ENCODE peak calls at places on chromosomes 12 and 14, in seven cellular contexts. H, P, Z, S, N, O and B are unnamed samples.

GRCh38 chr14:56002876-56003625 is 115.2 kb upstream of the PELI2 start:
- DNase-seq in P (no peak), S (no peak), N (no peak), O (no peak), Z (no peak), H (no peak), B (no peak)

GRCh38 chr12:111034911-111035577 is 114.7 kb upstream of the MYL2 start:
- DNase-seq in H (no peak), N (no peak), S (no peak), O (peak; percentile 63), Z (no peak), P (no peak), B (no peak)

GRCh38 chr12:44876554-44877275 is 600 bp upstream of the NELL2 start:
- DNase-seq in P (no peak), Z (peak; percentile 65), O (peak; percentile 86), H (peak; percentile 27), S (peak; percentile 29), N (peak; percentile 14), B (no peak)

GRCh38 chr12:114666746-114667668 is 17.0 kb downstream of the TBX3 start:
- DNase-seq in Z (no peak), N (no peak), S (no peak), O (no peak), P (no peak), H (no peak), B (no peak)

GRCh38 chr12:21416611-21417121 is 20.8 kb upstream of the PYROXD1 start:
- DNase-seq in O (no peak), H (no peak), S (no peak), N (peak; percentile 2), Z (no peak), P (no peak), B (no peak)

GRCh38 chr12:105335856-105336255 is 5.4 kb downstream of the C12orf75 start:
- DNase-seq in S (no peak), H (no peak), N (no peak), P (no peak), Z (no peak), O (no peak), B (no peak)

GRCh38 chr12:90366286-90366685 is 588.7 kb downstream of the CCER1 start:
- DNase-seq in Z (no peak), H (no peak), N (peak; percentile 7), P (no peak), O (no peak), S (no peak), B (no peak)

GRCh38 chr12:127389923-127390322 is 877.0 kb upstream of the TMEM132C start:
- DNase-seq in Z (no peak), N (peak; percentile 29), H (peak; percentile 19), S (no peak), P (no peak), O (peak; percentile 86), B (no peak)

GRCh38 chr12:38138225-38139221 is 178.1 kb upstream of the ALG10B start:
- DNase-seq in S (peak; percentile 75), H (no peak), N (peak; percentile 68), O (peak; percentile 21), P (no peak), Z (peak; percentile 77), B (no peak)

GRCh38 chr12:87086118-87086891 is 830.1 kb upstream of the MGAT4C start:
- DNase-seq in O (no peak), S (no peak), N (peak; percentile 31), P (no peak), H (no peak), Z (no peak), B (no peak)

GRCh38 chr12:77122661-77123060 is 57.3 kb upstream of the E2F7 start:
- DNase-seq in O (no peak), Z (no peak), H (no peak), P (no peak), S (no peak), N (peak; percentile 36), B (no peak)

GRCh38 chr14:53047302-53047701 is 96.5 kb upstream of the FERMT2 start:
- DNase-seq in P (no peak), S (no peak), N (no peak), Z (no peak), O (no peak), H (no peak), B (no peak)

GRCh38 chr12:114069507-114069906 is 103.4 kb upstream of the RBM19 start:
- DNase-seq in Z (no peak), H (no peak), N (no peak), S (no peak), O (no peak), P (no peak), B (no peak)

GRCh38 chr12:57726884-57727757 is 11.4 kb downstream of the AGAP2 start:
- DNase-seq in H (no peak), N (peak; percentile 52), P (peak; percentile 71), S (no peak), Z (peak; percentile 77), O (peak; percentile 73), B (no peak)

GRCh38 chr14:105865904-105866840 is 339.8 kb downstream of the TMEM121 start:
- DNase-seq in O (no peak), Z (peak; percentile 62), N (no peak), P (peak; percentile 17), H (no peak), S (no peak), B (peak; percentile 57)

GRCh38 chr14:34363733-34364134 is 98.3 kb downstream of the SPTSSA start:
- DNase-seq in N (no peak), P (no peak), Z (peak; percentile 69), S (no peak), H (no peak), O (no peak), B (no peak)

GRCh38 chr14:53432378-53432802 is 279.3 kb upstream of the DDHD1 start:
- DNase-seq in O (peak; percentile 66), S (no peak), N (peak; percentile 73), Z (no peak), H (peak; percentile 21), P (no peak), B (no peak)

GRCh38 chr14:92041203-92041602 is 1.3 kb upstream of the TRIP11 start:
- DNase-seq in H (no peak), O (no peak), Z (no peak), P (no peak), S (no peak), N (no peak), B (no peak)

GRCh38 chr12:30019386-30020140 is 235.8 kb upstream of the TMTC1 start:
- DNase-seq in Z (no peak), N (no peak), O (no peak), S (no peak), P (no peak), H (no peak), B (no peak)

GRCh38 chr12:121453629-121454028 is 53.7 kb downstream of the RNF34 start:
- DNase-seq in H (no peak), Z (no peak), P (no peak), O (no peak), S (no peak), N (no peak), B (no peak)

GRCh38 chr12:79665488-79665887 is 25.3 kb downstream of the PAWR start:
- DNase-seq in P (no peak), O (peak; percentile 25), N (no peak), Z (no peak), H (no peak), S (no peak), B (no peak)

GRCh38 chr12:15851919-15852318 is 30.3 kb upstream of the STRAP start:
- DNase-seq in O (no peak), P (no peak), Z (no peak), H (no peak), S (no peak), N (no peak), B (no peak)

GRCh38 chr14:27845241-27845850 is 921.2 kb upstream of the FOXG1 start:
- DNase-seq in Z (peak; percentile 57), H (no peak), O (no peak), N (no peak), P (no peak), S (no peak), B (no peak)

GRCh38 chr12:117727301-117727700 is 241.5 kb downstream of the KSR2 start:
- DNase-seq in Z (no peak), H (no peak), P (no peak), N (no peak), O (no peak), S (no peak), B (no peak)

GRCh38 chr12:67797769-67798168 is 149.2 kb downstream of the DYRK2 start:
- DNase-seq in P (no peak), Z (no peak), O (no peak), N (no peak), S (no peak), H (no peak), B (no peak)
- H3K27ac ChIP-seq in P (no peak overlapping the region), Z (no peak overlapping the region), O (peak overlapping the region; percentile 61), N (no peak overlapping the region), S (no peak overlapping the region), H (no peak overlapping the region), B (peak overlapping the region; percentile 69)

DNA sequence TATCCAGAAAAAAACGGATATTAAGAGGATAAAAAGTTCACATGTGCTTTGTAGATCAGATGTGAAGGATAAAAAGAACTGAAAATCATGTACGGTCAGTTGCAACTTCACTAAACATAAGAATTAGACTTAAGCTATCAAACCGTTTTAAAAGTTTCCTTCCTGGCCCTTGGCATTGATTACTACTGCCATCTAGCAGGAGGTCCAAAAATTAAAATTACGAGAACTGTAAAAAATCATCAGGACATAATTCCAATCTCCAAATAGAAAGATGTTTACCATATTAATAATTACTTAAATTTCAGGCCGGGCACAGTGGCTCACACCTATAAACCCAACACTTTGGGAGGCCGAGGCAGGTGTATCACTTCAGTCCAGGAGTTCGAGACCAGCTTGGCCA is 7.9 kb downstream of the WDR89 start:
- DNase-seq in O (no peak), P (no peak), N (peak; percentile 36), S (no peak), H (no peak), Z (no peak), B (no peak)
- H3K4me3 ChIP-seq in O (no peak overlapping the region), P (no peak overlapping the region), N (no peak overlapping the region), S (no peak overlapping the region), H (no peak overlapping the region), Z (no peak overlapping the region), B (no peak overlapping the region)

GRCh38 chr12:119383206-119383605 is 48.7 kb downstream of the CCDC60 start:
- DNase-seq in H (no peak), O (no peak), Z (no peak), N (no peak), P (no peak), S (no peak), B (no peak)
- TF ChIP-seq CTCF in H (no peak), O (no peak), Z (no peak), N (no peak), P (no peak), S (no peak), B (no peak)

DNA sequence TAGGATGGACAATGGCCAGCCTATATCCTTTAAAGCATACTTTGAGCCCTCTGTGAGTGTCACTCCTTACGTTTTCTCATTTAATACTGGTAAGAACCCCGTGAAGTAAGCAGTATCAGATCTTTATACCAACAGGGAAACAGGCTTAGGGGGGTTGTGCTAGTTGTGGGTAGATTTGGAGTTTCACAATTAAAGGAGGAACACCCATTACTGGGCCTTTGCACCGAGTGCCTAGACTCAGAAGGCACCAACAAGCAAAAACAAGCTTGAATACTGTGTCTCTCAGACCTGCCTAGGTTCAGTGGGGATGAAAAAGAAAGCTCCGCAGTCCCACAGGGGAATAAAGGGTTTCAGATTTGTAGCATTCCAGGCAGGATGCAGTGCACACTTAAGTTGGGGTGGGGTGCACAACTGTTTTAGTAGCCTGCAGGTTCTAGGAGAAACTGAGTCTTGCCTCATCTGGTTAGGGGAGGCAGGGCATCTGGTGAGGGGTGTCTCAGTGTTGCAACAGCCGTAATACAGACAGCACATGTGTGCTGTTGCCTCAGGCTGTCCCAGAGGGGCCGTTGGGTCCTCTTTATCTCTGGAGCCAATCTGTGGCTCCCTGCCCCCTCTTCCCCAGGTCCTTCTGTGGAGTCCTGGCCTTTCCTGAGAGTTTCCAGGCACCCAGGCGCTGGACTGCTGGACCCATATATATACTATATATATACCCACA is 51.2 kb downstream of the IRAK3 start:
- DNase-seq in O (no peak), P (no peak), Z (no peak), N (no peak), H (no peak), S (no peak), B (no peak)
- H3K27ac ChIP-seq in O (peak overlapping the region; percentile 46), P (no peak overlapping the region), Z (no peak overlapping the region), N (no peak overlapping the region), H (no peak overlapping the region), S (peak overlapping the region; percentile 21), B (no peak overlapping the region)